ENCODE peak calls at places on chromosome 10, in seven cellular contexts. One of them, this sample, is unnamed.
A peak's percentile ranks its signal among the peaks of the same experiment; 100 is the strongest.

GRCh38 chr10:25725917-25726716 is 207.9 kb upstream of the MYO3A start:
- DNase-seq in neural progenitor cell: peak; percentile 83
- DNase-seq in pancreas: no peak
- DNase-seq in heart right ventricle: no peak
- DNase-seq in uterus: no peak
- DNase-seq in endodermal cell: peak; percentile 74
- DNase-seq in upper lobe of right lung: no peak
- DNase-seq in this sample: no peak

GRCh38 chr10:22641743-22642142 is 72.6 kb downstream of the PIP4K2A start:
- DNase-seq in endodermal cell: no peak
- DNase-seq in upper lobe of right lung: no peak
- DNase-seq in pancreas: no peak
- DNase-seq in heart right ventricle: no peak
- DNase-seq in uterus: no peak
- DNase-seq in neural progenitor cell: no peak
- DNase-seq in this sample: no peak

GRCh38 chr10:129909531-129910286 is 54.4 kb downstream of the EBF3 start:
- DNase-seq in endodermal cell: no peak
- DNase-seq in pancreas: no peak
- DNase-seq in heart right ventricle: no peak
- DNase-seq in neural progenitor cell: no peak
- DNase-seq in uterus: no peak
- DNase-seq in upper lobe of right lung: no peak
- DNase-seq in this sample: no peak

GRCh38 chr10:95241533-95241932 is 47.5 kb downstream of the ACSM6 start:
- DNase-seq in upper lobe of right lung: peak; percentile 74
- DNase-seq in heart right ventricle: no peak
- DNase-seq in pancreas: no peak
- DNase-seq in neural progenitor cell: no peak
- DNase-seq in endodermal cell: no peak
- DNase-seq in uterus: no peak
- DNase-seq in this sample: peak; percentile 86

GRCh38 chr10:31171402-31172120 is 139.9 kb upstream of the ZNF438 start:
- DNase-seq in endodermal cell: no peak
- DNase-seq in heart right ventricle: peak; percentile 34
- DNase-seq in pancreas: no peak
- DNase-seq in upper lobe of right lung: no peak
- DNase-seq in uterus: no peak
- DNase-seq in neural progenitor cell: no peak
- DNase-seq in this sample: no peak

GRCh38 chr10:27383595-27384542 is 120.2 kb upstream of the RAB18 start:
- DNase-seq in neural progenitor cell: no peak
- DNase-seq in upper lobe of right lung: no peak
- DNase-seq in heart right ventricle: no peak
- DNase-seq in uterus: no peak
- DNase-seq in endodermal cell: no peak
- DNase-seq in pancreas: no peak
- DNase-seq in this sample: no peak

GRCh38 chr10:17536221-17536620 is 81.0 kb downstream of the HACD1 start:
- DNase-seq in neural progenitor cell: no peak
- DNase-seq in pancreas: no peak
- DNase-seq in endodermal cell: no peak
- DNase-seq in heart right ventricle: no peak
- DNase-seq in uterus: no peak
- DNase-seq in upper lobe of right lung: no peak
- DNase-seq in this sample: no peak

GRCh38 chr10:79424221-79425073 is 21.0 kb downstream of the ZCCHC24 start:
- DNase-seq in uterus: peak; percentile 76
- DNase-seq in upper lobe of right lung: peak; percentile 79
- DNase-seq in heart right ventricle: no peak
- DNase-seq in neural progenitor cell: no peak
- DNase-seq in pancreas: peak; percentile 47
- DNase-seq in endodermal cell: no peak
- DNase-seq in this sample: no peak

GRCh38 chr10:62597226-62597625 is 207.3 kb upstream of the ADO start:
- DNase-seq in pancreas: no peak
- DNase-seq in upper lobe of right lung: no peak
- DNase-seq in endodermal cell: no peak
- DNase-seq in neural progenitor cell: no peak
- DNase-seq in heart right ventricle: no peak
- DNase-seq in uterus: no peak
- DNase-seq in this sample: no peak

GRCh38 chr10:43196131-43196980 is 58.1 kb downstream of the CSGALNACT2 start:
- DNase-seq in heart right ventricle: no peak
- DNase-seq in neural progenitor cell: no peak
- DNase-seq in endodermal cell: peak; percentile 30
- DNase-seq in uterus: peak; percentile 6
- DNase-seq in pancreas: peak; percentile 44
- DNase-seq in upper lobe of right lung: peak; percentile 57
- DNase-seq in this sample: no peak

GRCh38 chr10:132144086-132144485 is 42.7 kb upstream of the DPYSL4 start:
- DNase-seq in heart right ventricle: no peak
- DNase-seq in pancreas: peak; percentile 55
- DNase-seq in neural progenitor cell: no peak
- DNase-seq in uterus: no peak
- DNase-seq in endodermal cell: no peak
- DNase-seq in upper lobe of right lung: no peak
- DNase-seq in this sample: no peak

GRCh38 chr10:116891208-116891607 is 41.9 kb downstream of the ENO4 start:
- DNase-seq in neural progenitor cell: no peak
- DNase-seq in heart right ventricle: peak; percentile 57
- DNase-seq in uterus: no peak
- DNase-seq in endodermal cell: no peak
- DNase-seq in upper lobe of right lung: no peak
- DNase-seq in pancreas: no peak
- DNase-seq in this sample: peak; percentile 39

DNA sequence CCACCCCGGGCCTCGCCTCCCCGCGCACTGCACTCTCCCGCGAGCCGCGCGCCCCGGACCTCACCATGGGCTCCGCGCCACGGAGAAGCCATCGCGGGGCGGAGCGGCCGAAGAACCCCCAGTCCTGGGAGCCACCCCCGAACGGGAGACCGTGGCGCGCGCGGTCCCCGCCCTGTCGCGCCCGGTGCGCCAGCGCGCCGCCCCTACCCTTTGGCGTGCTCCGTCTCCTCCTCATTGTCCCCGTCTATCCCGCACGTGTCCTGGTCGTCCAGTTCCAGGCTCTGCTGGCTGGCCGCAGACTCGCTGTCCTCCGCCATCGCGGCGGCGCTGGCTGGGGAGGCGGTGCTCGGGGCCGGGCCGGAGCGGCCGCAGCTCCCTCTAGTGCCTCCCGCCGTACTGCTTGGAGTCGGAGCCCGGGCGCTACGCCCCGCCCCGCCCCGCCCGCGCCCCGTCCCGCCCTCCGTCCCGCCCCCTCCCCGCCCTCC is at the start of gene NMT2:
- DNase-seq in uterus: no peak
- DNase-seq in endodermal cell: peak; percentile 96
- DNase-seq in heart right ventricle: peak; percentile 89
- DNase-seq in pancreas: peak; percentile 96
- DNase-seq in neural progenitor cell: peak; percentile 97
- DNase-seq in upper lobe of right lung: peak; percentile 94
- DNase-seq in this sample: no peak
- H3K27ac ChIP-seq in uterus: peak within 1 kb of the TSS; percentile 74
- H3K27ac ChIP-seq in endodermal cell: peak within 1 kb of the TSS; percentile 76
- H3K27ac ChIP-seq in heart right ventricle: peak within 1 kb of the TSS; percentile 89
- H3K27ac ChIP-seq in pancreas: peak within 1 kb of the TSS; percentile 77
- H3K27ac ChIP-seq in neural progenitor cell: peak within 1 kb of the TSS; percentile 77
- H3K27ac ChIP-seq in upper lobe of right lung: peak within 1 kb of the TSS; percentile 85
- H3K27ac ChIP-seq in this sample: peak within 1 kb of the TSS; percentile 89

GRCh38 chr10:60627778-60628773 is 150.2 kb upstream of the CDK1 start:
- DNase-seq in endodermal cell: no peak
- DNase-seq in heart right ventricle: no peak
- DNase-seq in pancreas: no peak
- DNase-seq in upper lobe of right lung: no peak
- DNase-seq in uterus: no peak
- DNase-seq in neural progenitor cell: no peak
- DNase-seq in this sample: no peak
- H3K27ac ChIP-seq in endodermal cell: no peak overlapping the region
- H3K27ac ChIP-seq in heart right ventricle: no peak overlapping the region
- H3K27ac ChIP-seq in pancreas: no peak overlapping the region
- H3K27ac ChIP-seq in upper lobe of right lung: no peak overlapping the region
- H3K27ac ChIP-seq in uterus: no peak overlapping the region
- H3K27ac ChIP-seq in neural progenitor cell: no peak overlapping the region
- H3K27ac ChIP-seq in this sample: no peak overlapping the region

GRCh38 chr10:70362357-70362756 is 20.1 kb downstream of the LRRC20 start:
- DNase-seq in upper lobe of right lung: no peak
- DNase-seq in uterus: no peak
- DNase-seq in pancreas: no peak
- DNase-seq in neural progenitor cell: no peak
- DNase-seq in heart right ventricle: no peak
- DNase-seq in endodermal cell: no peak
- DNase-seq in this sample: no peak
- H3K27ac ChIP-seq in upper lobe of right lung: peak overlapping the region; percentile 24
- H3K27ac ChIP-seq in uterus: peak overlapping the region; percentile 88
- H3K27ac ChIP-seq in pancreas: no peak overlapping the region
- H3K27ac ChIP-seq in neural progenitor cell: no peak overlapping the region
- H3K27ac ChIP-seq in heart right ventricle: no peak overlapping the region
- H3K27ac ChIP-seq in endodermal cell: no peak overlapping the region
- H3K27ac ChIP-seq in this sample: no peak overlapping the region

DNA sequence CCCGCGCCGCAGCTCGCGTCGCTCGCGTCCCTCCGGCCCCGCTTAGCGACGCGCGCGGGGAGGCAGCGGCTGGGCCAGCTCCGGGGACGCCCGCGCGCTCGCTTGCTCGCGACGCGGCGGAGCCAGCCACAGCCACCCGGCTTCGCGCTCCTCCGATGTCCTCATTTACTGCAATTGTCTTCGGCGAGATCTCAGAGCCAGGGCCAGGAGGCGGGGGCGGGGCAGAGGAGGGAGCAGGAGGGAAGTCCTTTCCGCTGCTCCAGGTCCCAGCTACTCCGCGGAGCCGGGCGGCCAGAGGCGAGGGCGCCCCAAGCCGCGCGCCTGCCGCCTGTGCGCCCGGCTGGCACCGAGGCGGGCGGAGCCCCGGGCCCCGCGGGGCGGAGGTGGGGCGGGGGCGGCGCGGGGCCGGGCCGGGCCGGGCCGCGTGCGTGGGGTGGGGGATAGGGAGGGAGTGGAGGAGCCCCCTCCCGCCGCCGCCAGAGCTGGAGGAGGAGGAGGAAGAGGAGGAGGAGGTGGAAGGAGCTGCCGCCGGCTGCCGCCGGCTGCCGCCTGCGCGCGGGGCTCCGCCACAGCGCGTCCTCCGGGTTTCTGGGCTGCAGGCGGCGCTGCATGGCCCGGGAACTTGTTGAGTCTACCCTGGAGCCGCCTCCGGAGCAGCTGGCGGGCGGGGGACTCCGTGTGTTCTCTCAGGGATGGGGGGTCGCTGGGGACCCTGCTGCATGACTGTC is at the start of gene INSYN2A:
- DNase-seq in pancreas: no peak
- DNase-seq in endodermal cell: peak; percentile 90
- DNase-seq in uterus: no peak
- DNase-seq in upper lobe of right lung: no peak
- DNase-seq in neural progenitor cell: peak; percentile 85
- DNase-seq in heart right ventricle: peak; percentile 36
- DNase-seq in this sample: no peak
- H3K27ac ChIP-seq in pancreas: no peak within 1 kb of the TSS
- H3K27ac ChIP-seq in endodermal cell: no peak within 1 kb of the TSS
- H3K27ac ChIP-seq in uterus: no peak within 1 kb of the TSS
- H3K27ac ChIP-seq in upper lobe of right lung: no peak within 1 kb of the TSS
- H3K27ac ChIP-seq in neural progenitor cell: no peak within 1 kb of the TSS
- H3K27ac ChIP-seq in heart right ventricle: no peak within 1 kb of the TSS
- H3K27ac ChIP-seq in this sample: no peak within 1 kb of the TSS

This sample was measured in esophagus muscularis mucosa.